ENCODE peak calls at places on chromosomes 3 and 15, in ten cellular contexts. N is left colon; H is activated naive CD4-positive, alpha-beta T cell treated with Interleukin-2 at 50 U/mL for 16 hours; O is thoracic aorta; E is NCI-H1436; X is stimulated activated CD8-positive, alpha-beta memory T cell treated with anti-CD3 and anti-CD28 coated beads, Interleukin-12 subunit alpha, Interleukin-12 subunit beta, amount 100 ng/mL, for 1 hour; A is endothelial cell; B is stimulated activated CD4-positive, alpha-beta T cell treated with anti-CD3 and anti-CD28 coated beads, Interleukin-15, amount 100 ng/mL, for 1 hour; P is activated CD8-positive, alpha-beta memory T cell treated with anti-CD3 and anti-CD28 coated beads for 48 hours; R is sciatic nerve. T is an unnamed sample.

GRCh38 chr3:124745756-124746155 is 15.5 kb downstream of the UMPS start:
- DNase-seq in N (no peak), H (no peak), O (no peak), E (no peak), X (no peak), A (no peak), B (no peak), P (no peak), R (no peak), T (no peak)

GRCh38 chr15:39710681-39711080 is 72.0 kb downstream of the FSIP1 start:
- DNase-seq in N (no peak), H (no peak), O (no peak), E (no peak), X (no peak), A (no peak), B (no peak), P (no peak), R (no peak), T (no peak)

GRCh38 chr15:37764733-37765191 is 169.7 kb upstream of the TMCO5A start:
- DNase-seq in N (peak), H (peak), O (no peak), E (peak), X (no peak), A (peak), B (no peak), P (no peak), R (no peak), T (no peak)

GRCh38 chr3:133986302-133986701 is 43.4 kb downstream of the SLCO2A1 start:
- DNase-seq in N (no peak), H (no peak), O (no peak), E (no peak), X (no peak), A (no peak), B (no peak), P (no peak), R (no peak), T (no peak)

GRCh38 chr3:160748226-160748625 is 7.8 kb upstream of the PPM1L start:
- DNase-seq in N (no peak), H (no peak), O (no peak), E (no peak), X (no peak), A (no peak), B (no peak), P (no peak), R (no peak), T (no peak)

GRCh38 chr3:45537960-45538640 is 56.5 kb upstream of the LIMD1 start:
- DNase-seq in N (peak), H (no peak), O (no peak), E (no peak), X (no peak), A (no peak), B (no peak), P (no peak), R (no peak), T (no peak)

GRCh38 chr15:38878946-38879345 is 314.3 kb upstream of the RASGRP1 start:
- DNase-seq in N (no peak), H (no peak), O (no peak), E (no peak), X (no peak), A (no peak), B (no peak), P (no peak), R (no peak), T (no peak)

GRCh38 chr3:152621006-152621868 is 213.7 kb upstream of the P2RY1 start:
- DNase-seq in N (no peak), H (no peak), O (no peak), E (no peak), X (no peak), A (no peak), B (no peak), P (no peak), R (no peak), T (no peak)

GRCh38 chr3:76021376-76021775 is 236.0 kb upstream of the ZNF717 start:
- DNase-seq in N (no peak), H (no peak), O (no peak), E (no peak), X (no peak), A (no peak), B (no peak), P (no peak), R (no peak), T (no peak)

GRCh38 chr3:171157286-171157685 is 130.8 kb upstream of the SLC2A2 start:
- DNase-seq in N (no peak), H (no peak), O (no peak), E (no peak), X (no peak), A (no peak), B (no peak), P (no peak), R (peak), T (peak)

GRCh38 chr3:62007036-62007435 is 366.3 kb downstream of the FEZF2 start:
- DNase-seq in N (no peak), H (no peak), O (no peak), E (no peak), X (no peak), A (no peak), B (no peak), P (no peak), R (no peak), T (no peak)

GRCh38 chr3:43971486-43971885 is 270.2 kb upstream of the TOPAZ1 start:
- DNase-seq in N (no peak), H (no peak), O (no peak), E (no peak), X (no peak), A (no peak), B (no peak), P (no peak), R (no peak), T (no peak)

GRCh38 chr3:43773273-43774104 is 82.8 kb downstream of the ABHD5 start:
- DNase-seq in N (no peak), H (peak), O (no peak), E (no peak), X (no peak), A (no peak), B (no peak), P (no peak), R (no peak), T (peak)

GRCh38 chr15:57500979-57501576 is 90.6 kb upstream of the MYZAP start:
- DNase-seq in N (no peak), H (no peak), O (no peak), E (no peak), X (no peak), A (no peak), B (no peak), P (no peak), R (no peak), T (no peak)

GRCh38 chr3:39128951-39129350 is 21.5 kb downstream of the TTC21A start:
- DNase-seq in N (no peak), H (no peak), O (no peak), E (no peak), X (no peak), A (no peak), B (no peak), P (no peak), R (no peak), T (no peak)

GRCh38 chr15:96362759-96363678 is 32.5 kb downstream of the NR2F2 start:
- DNase-seq in N (no peak), H (no peak), O (no peak), E (no peak), X (no peak), A (peak), B (no peak), P (no peak), R (peak), T (peak)

GRCh38 chr3:120498947-120499346 is 48.2 kb upstream of the FSTL1 start:
- DNase-seq in N (no peak), H (no peak), O (no peak), E (no peak), X (no peak), A (no peak), B (no peak), P (no peak), R (no peak), T (peak)

GRCh38 chr3:110352841-110353595 is 718.6 kb upstream of the NECTIN3 start:
- DNase-seq in N (no peak), H (no peak), O (no peak), E (no peak), X (no peak), A (no peak), B (no peak), P (no peak), R (no peak), T (no peak)

GRCh38 chr3:100366424-100366823 is 31.9 kb downstream of the NIT2 start:
- DNase-seq in N (no peak), H (no peak), O (no peak), E (no peak), X (no peak), A (no peak), B (no peak), P (no peak), R (no peak), T (no peak)

GRCh38 chr3:150248116-150248864 is 159.8 kb upstream of the TSC22D2 start:
- DNase-seq in N (no peak), H (no peak), O (no peak), E (no peak), X (no peak), A (no peak), B (no peak), P (no peak), R (peak), T (no peak)

GRCh38 chr3:10619989-10620832 is 114.8 kb upstream of the ATP2B2 start:
- DNase-seq in N (no peak), H (no peak), O (no peak), E (no peak), X (no peak), A (no peak), B (no peak), P (no peak), R (no peak), T (no peak)

GRCh38 chr15:67980171-67980570 is 73.9 kb upstream of the PIAS1 start:
- DNase-seq in N (no peak), H (no peak), O (no peak), E (no peak), X (no peak), A (no peak), B (no peak), P (no peak), R (no peak), T (no peak)

GRCh38 chr3:105752791-105753415 is 115.9 kb downstream of the CBLB start:
- DNase-seq in N (peak), H (peak), O (no peak), E (no peak), X (peak), A (no peak), B (no peak), P (no peak), R (no peak), T (no peak)

GRCh38 chr3:43006825-43007224 is 27.7 kb downstream of the GASK1A start:
- DNase-seq in N (no peak), H (no peak), O (no peak), E (no peak), X (no peak), A (no peak), B (no peak), P (no peak), R (no peak), T (no peak)

GRCh38 chr3:170909129-170909903 is 879 bp upstream of the EIF5A2 start:
- DNase-seq in N (peak), H (no peak), O (no peak), E (no peak), X (no peak), A (no peak), B (no peak), P (no peak), R (no peak), T (no peak)

GRCh38 chr3:183085634-183086390 is 13.5 kb downstream of the MCCC1 start:
- DNase-seq in N (no peak), H (no peak), O (no peak), E (peak), X (no peak), A (peak), B (no peak), P (no peak), R (no peak), T (peak)

GRCh38 chr15:43930079-43930478 is 103.3 kb downstream of the WDR76 start:
- DNase-seq in N (no peak), H (no peak), O (no peak), E (no peak), X (no peak), A (no peak), B (no peak), P (no peak), R (no peak), T (peak)

GRCh38 chr15:80478075-80478474 is 73.9 kb downstream of the ARNT2 start:
- DNase-seq in N (no peak), H (no peak), O (no peak), E (no peak), X (no peak), A (no peak), B (no peak), P (no peak), R (no peak), T (no peak)

GRCh38 chr3:33096103-33096868 is 660 bp downstream of the GLB1 start:
- DNase-seq in N (peak), H (peak), O (no peak), E (no peak), X (no peak), A (peak), B (no peak), P (peak), R (peak), T (peak)

GRCh38 chr3:54535619-54536018 is 392.2 kb downstream of the LRTM1 start:
- DNase-seq in N (no peak), H (no peak), O (no peak), E (no peak), X (no peak), A (no peak), B (no peak), P (no peak), R (no peak), T (no peak)

GRCh38 chr3:109127533-109127932 is 9.0 kb upstream of the C3orf85 start:
- DNase-seq in N (no peak), H (no peak), O (no peak), E (no peak), X (no peak), A (no peak), B (no peak), P (no peak), R (no peak), T (no peak)

GRCh38 chr3:10378246-10378645 is 57.3 kb upstream of the SEC13 start:
- DNase-seq in N (no peak), H (no peak), O (no peak), E (no peak), X (no peak), A (no peak), B (no peak), P (no peak), R (no peak), T (no peak)

GRCh38 chr3:98702166-98702565 is 61.0 kb upstream of the ST3GAL6 start:
- DNase-seq in N (no peak), H (no peak), O (no peak), E (no peak), X (no peak), A (no peak), B (no peak), P (no peak), R (no peak), T (no peak)